ENCODE peak calls at places on chromosomes 13 and 19, in five cellular contexts. Y is neuronal stem cell, R is H9, X is mesenchymal stem cell, K is mesendoderm. G is an unnamed sample.

GRCh38 chr13:43787998-43788397 is 1.2 kb upstream of the ENOX1 start:
- DNase-seq in Y (peak), R (no peak), X (peak), K (peak), G (peak)

GRCh38 chr13:89686171-89686570 is 1661.3 kb upstream of the MIR17HG start:
- DNase-seq in Y (no peak), R (no peak), X (no peak), K (no peak), G (no peak)

GRCh38 chr13:102846261-102847015 is 606 bp downstream of the ERCC5 start:
- DNase-seq in Y (no peak), R (peak), X (peak), K (peak), G (peak)

GRCh38 chr13:33186851-33187250 is 98.7 kb downstream of the STARD13 start:
- DNase-seq in Y (no peak), R (no peak), X (peak), K (peak), G (peak)

GRCh38 chr13:42328672-42329071 is 56.7 kb downstream of the AKAP11 start:
- DNase-seq in Y (no peak), R (no peak), X (peak), K (no peak), G (no peak)

GRCh38 chr13:94712287-94712811 is at the start of gene SOX21:
- DNase-seq in Y (no peak), R (peak), X (no peak), K (peak), G (no peak)

GRCh38 chr13:100855151-100855550 is 180.6 kb upstream of the TMTC4 start:
- DNase-seq in Y (no peak), R (no peak), X (no peak), K (peak), G (no peak)

GRCh38 chr19:15288146-15288963 is 44.0 kb downstream of the BRD4 start:
- DNase-seq in Y (no peak), R (no peak), X (no peak), K (no peak), G (peak)

GRCh38 chr13:32733685-32734084 is 147.4 kb downstream of the PDS5B start:
- DNase-seq in Y (no peak), R (no peak), X (no peak), K (no peak), G (no peak)

GRCh38 chr13:30331331-30331771 is 24.0 kb upstream of the KATNAL1 start:
- DNase-seq in Y (no peak), R (no peak), X (no peak), K (no peak), G (no peak)

GRCh38 chr13:30826911-30827577 is 79.0 kb upstream of the MEDAG start:
- DNase-seq in Y (no peak), R (no peak), X (no peak), K (no peak), G (no peak)

GRCh38 chr19:4972509-4973230 is 3.8 kb downstream of the KDM4B start:
- DNase-seq in Y (no peak), R (no peak), X (peak), K (no peak), G (peak)

GRCh38 chr19:4988770-4989251 is 19.9 kb downstream of the KDM4B start:
- DNase-seq in Y (peak), R (no peak), X (peak), K (peak), G (peak)

GRCh38 chr13:74061939-74062595 is 72.1 kb downstream of the KLF12 start:
- DNase-seq in Y (no peak), R (no peak), X (peak), K (no peak), G (peak)

GRCh38 chr13:44231786-44232516 is 141.7 kb upstream of the SERP2 start:
- DNase-seq in Y (peak), R (peak), X (peak), K (peak), G (peak)

GRCh38 chr13:89816404-89816803 is 1531.1 kb upstream of the MIR17HG start:
- DNase-seq in Y (no peak), R (no peak), X (no peak), K (no peak), G (no peak)

GRCh38 chr13:31200636-31200970 is 828 bp downstream of the B3GLCT start:
- DNase-seq in Y (peak), R (peak), X (peak), K (peak), G (no peak)

GRCh38 chr13:112350300-112350699 is 25.9 kb upstream of the SPACA7 start:
- DNase-seq in Y (no peak), R (no peak), X (no peak), K (no peak), G (no peak)

GRCh38 chr13:112575680-112576079 is 12.3 kb downstream of the TUBGCP3 start:
- DNase-seq in Y (no peak), R (peak), X (no peak), K (peak), G (no peak)

GRCh38 chr13:109779074-109779473 is 7.3 kb downstream of the IRS2 start:
- DNase-seq in Y (no peak), R (no peak), X (no peak), K (no peak), G (no peak)

GRCh38 chr13:79043208-79043607 is 362.8 kb downstream of the RBM26 start:
- DNase-seq in Y (no peak), R (no peak), X (no peak), K (no peak), G (no peak)

GRCh38 chr19:19385900-19386339 is 19.6 kb upstream of the GATAD2A start:
- DNase-seq in Y (no peak), R (peak), X (no peak), K (peak), G (no peak)

GRCh38 chr19:48660854-48661731 is 11.7 kb downstream of the NTN5 start:
- DNase-seq in Y (no peak), R (peak), X (peak), K (peak), G (peak)

GRCh38 chr19:19250196-19250801 is 22.8 kb downstream of the TM6SF2 start:
- DNase-seq in Y (no peak), R (no peak), X (no peak), K (no peak), G (no peak)

GRCh38 chr13:41011382-41011956 is 7.6 kb downstream of the ELF1 start:
- DNase-seq in Y (no peak), R (no peak), X (no peak), K (no peak), G (no peak)

GRCh38 chr13:80783926-80784325 is 443.0 kb upstream of the SPRY2 start:
- DNase-seq in Y (no peak), R (no peak), X (peak), K (no peak), G (no peak)

GRCh38 chr13:106336663-106337062 is 198.8 kb downstream of the EFNB2 start:
- DNase-seq in Y (no peak), R (no peak), X (no peak), K (no peak), G (no peak)
- H3K18ac ChIP-seq in Y (no peak), R (no peak), X (no peak), K (no peak), G (no peak)

GRCh38 chr19:11338164-11338563 is 1.3 kb downstream of the RAB3D start:
- DNase-seq in Y (no peak), R (no peak), X (no peak), K (no peak), G (no peak)
- H2AK5ac ChIP-seq in Y (no peak), R (no peak), X (no peak), K (no peak), G (no peak)

GRCh38 chr19:13064092-13064489 is 38.6 kb downstream of the LYL1 start:
- DNase-seq in Y (no peak), R (no peak), X (no peak), K (no peak), G (no peak)
- H3K27ac ChIP-seq in Y (no peak), R (no peak), X (no peak), K (no peak), G (no peak)

DNA sequence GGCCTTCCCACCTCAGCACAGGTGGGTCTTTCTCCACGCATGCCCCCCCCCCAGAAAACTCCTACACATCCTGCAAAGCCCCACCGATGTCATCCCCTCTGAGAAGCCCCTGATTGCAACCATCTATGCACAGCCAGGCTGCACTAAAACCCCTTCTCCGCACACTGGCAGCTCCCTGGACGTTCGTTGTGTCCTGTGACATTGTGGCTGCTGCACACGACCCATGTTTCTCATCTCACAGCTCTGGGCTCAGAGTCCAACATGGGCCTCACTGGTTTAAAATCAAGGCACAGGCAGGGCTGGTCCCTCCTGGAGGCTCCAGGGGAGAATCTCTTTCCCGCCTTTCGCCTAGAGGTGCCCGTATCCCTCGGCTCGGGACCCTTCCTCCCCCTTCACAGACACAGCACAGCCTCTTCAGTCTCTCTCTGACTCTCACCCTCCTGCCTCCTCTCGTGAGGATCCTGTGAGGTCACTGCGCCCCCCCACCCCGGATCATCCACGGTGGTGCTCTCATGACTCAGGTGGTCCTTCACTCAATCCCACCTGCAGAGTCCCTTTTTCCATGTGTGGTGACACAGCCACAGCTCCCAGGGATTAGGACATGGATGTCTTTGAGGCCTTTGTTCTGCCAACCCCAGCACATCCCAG is 71.2 kb downstream of the GADD45B start:
- DNase-seq in Y (no peak), R (no peak), X (no peak), K (no peak), G (no peak)
- H3K18ac ChIP-seq in Y (peak), R (peak), X (peak), K (no peak), G (no peak)

DNA sequence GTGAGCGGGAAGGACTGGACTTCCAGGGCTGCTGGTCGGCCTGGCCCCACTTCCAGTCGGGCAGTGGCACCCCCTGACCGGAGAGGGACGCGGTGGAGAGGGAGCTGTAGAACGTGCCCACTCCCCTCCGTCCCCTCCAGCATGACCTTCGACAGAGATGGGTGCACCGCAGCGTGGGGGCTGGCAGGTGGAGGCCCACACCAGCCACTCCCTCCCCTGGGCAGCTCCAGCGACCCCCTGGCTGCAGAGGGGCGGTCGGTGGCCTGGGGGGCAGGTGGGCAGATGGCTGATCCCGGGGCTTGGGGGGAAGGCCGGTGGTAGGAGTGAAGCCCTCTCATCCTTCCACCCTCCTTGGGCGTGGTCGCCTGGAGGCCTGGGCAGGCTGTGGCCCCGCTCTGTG is 2.4 kb downstream of the HCN2 start:
- DNase-seq in Y (no peak), R (no peak), X (no peak), K (no peak), G (no peak)
- H2AK5ac ChIP-seq in Y (no peak), R (no peak), X (no peak), K (no peak), G (no peak)

DNA sequence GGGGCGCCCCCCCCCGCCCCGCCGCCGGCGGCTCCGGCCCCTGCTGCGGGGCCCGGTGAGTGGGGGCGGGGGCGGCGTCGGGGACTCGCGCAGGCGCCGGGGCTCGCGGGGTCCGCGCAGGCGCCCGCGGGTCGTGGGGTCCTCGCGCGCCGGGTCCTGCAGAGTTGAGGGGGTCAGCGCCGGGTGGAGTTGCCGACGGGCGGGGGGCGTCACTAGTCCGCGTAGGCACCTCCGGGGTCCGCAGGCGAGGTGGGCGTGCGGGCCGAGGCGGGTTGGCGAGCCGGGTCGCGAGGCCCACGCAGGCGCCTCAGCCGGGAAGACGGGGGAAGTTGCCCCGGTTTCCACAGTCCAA is 365 bp downstream of the PPP6R1 start:
- DNase-seq in Y (no peak), R (no peak), X (peak), K (no peak), G (no peak)
- H3K27ac ChIP-seq in Y (peak), R (no peak), X (peak), K (peak), G (peak)

DNA sequence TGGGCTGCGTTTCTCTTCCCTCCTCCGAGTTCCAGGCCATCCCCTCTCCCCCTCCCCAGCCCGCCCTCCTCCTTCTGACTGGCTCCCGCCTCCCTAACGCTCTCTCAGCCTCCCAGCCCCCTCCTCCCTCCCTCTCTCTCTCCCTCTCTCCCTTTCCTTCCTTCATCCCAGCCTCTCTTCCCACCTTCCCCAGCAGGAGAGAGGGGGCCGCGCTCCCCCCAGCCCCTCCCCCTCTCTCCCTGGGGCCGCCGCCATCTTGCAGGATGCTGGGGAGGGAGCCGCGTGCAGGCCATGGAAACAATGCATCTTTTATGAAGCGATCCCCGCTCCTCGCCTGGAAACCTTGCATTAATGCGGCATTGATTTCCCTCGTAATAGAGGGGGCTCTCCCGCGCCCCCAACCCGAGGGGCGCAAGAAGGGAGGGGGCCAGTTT is 42.6 kb upstream of the ADGRL1 start:
- DNase-seq in Y (peak), R (peak), X (peak), K (peak), G (no peak)
- H3K18ac ChIP-seq in Y (peak), R (peak), X (peak), K (peak), G (peak)

GRCh38 chr19:50460161-50460765 is 16.0 kb upstream of the EMC10 start:
- DNase-seq in Y (no peak), R (no peak), X (no peak), K (no peak), G (peak)
- H2AK5ac ChIP-seq in Y (no peak), R (no peak), X (peak), K (no peak), G (no peak)

DNA sequence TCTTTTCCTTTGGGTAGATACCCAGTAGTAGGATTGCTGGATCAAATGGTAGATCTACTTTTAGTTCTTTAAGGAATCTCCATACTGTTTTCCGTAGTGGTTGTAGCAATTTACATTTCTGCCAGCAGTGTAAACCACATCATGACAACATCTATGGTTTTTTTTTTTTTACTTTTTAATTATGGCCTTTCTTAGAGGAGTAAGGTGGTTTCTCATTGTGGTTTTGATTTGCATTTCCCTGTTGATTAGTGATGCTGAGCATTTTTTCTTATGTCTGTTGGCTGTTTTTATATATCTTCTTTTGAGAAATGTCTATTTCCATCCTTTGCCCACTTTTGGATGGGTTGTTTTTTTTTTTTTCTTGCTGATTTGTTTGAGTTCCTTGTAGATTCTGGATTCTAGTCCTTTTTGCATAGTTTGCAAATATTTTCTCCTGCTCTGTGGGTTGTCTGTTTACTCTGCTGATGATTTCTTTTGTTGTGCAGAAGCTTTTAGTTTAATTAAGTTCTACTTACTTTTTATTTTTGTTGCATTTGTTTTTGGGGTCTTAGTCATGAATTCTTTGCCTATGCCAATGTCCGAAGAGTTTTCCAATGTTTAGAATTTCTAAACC is 38.8 kb downstream of the TDRD3 start:
- DNase-seq in Y (no peak), R (no peak), X (no peak), K (no peak), G (no peak)
- H3K27ac ChIP-seq in Y (no peak), R (no peak), X (no peak), K (no peak), G (no peak)